ENCODE peak calls at places on chromosomes 4 and X, in five cellular contexts. X is hepatocyte, I is neural progenitor cell, L is GM23338, O is GM23248. B is an unnamed sample. For H3K36me3, the result is how much of the 10 kb centered on the place peaks cover.

GRCh38 chr4:14458463-14458862 is 543.8 kb upstream of the CPEB2 start:
- DNase-seq in I (no peak), O (no peak), X (no peak), L (no peak), B (no peak)

GRCh38 chr4:146945556-146946374 is at the start of gene TTC29:
- DNase-seq in L (peak), O (peak), I (peak), X (peak), B (peak)

GRCh38 chr4:73445383-73446335 is 9.6 kb downstream of the AFP start:
- DNase-seq in O (no peak), I (no peak), L (peak), X (no peak), B (no peak)

GRCh38 chr4:97500423-97500822 is 642.9 kb downstream of the STPG2 start:
- DNase-seq in X (no peak), L (no peak), I (no peak), O (no peak), B (no peak)

GRCh38 chr4:120826449-120826848 is 96.1 kb downstream of the PRDM5 start:
- DNase-seq in I (no peak), L (no peak), X (no peak), O (no peak), B (no peak)

GRCh38 chr4:179352221-179352620 is 1910.0 kb upstream of the AGA start:
- DNase-seq in I (peak), X (no peak), O (no peak), L (no peak), B (no peak)

GRCh38 chr4:189613202-189613601 is 327.5 kb upstream of the FRG1 start:
- DNase-seq in O (no peak), X (peak), I (no peak), L (no peak), B (no peak)

GRCh38 chrX:67612231-67612630 is 68.4 kb downstream of the AR start:
- DNase-seq in X (no peak), O (peak), L (no peak), I (no peak), B (no peak)

GRCh38 chr4:27692098-27692679 is 831.5 kb downstream of the STIM2 start:
- DNase-seq in X (peak), L (peak), O (peak), I (peak), B (peak)

GRCh38 chr4:104490770-104491395 is 3.8 kb downstream of the CXXC4 start:
- DNase-seq in L (peak), I (peak), X (peak), O (peak), B (peak)

GRCh38 chr4:82988323-82988832 is 22.2 kb downstream of the LIN54 start:
- DNase-seq in X (no peak), I (no peak), L (no peak), O (peak), B (no peak)

GRCh38 chrX:101564651-101565050 is 14.3 kb downstream of the ARMCX1 start:
- DNase-seq in I (no peak), O (peak), X (no peak), L (no peak), B (no peak)

GRCh38 chrX:143571521-143571920 is 54.2 kb upstream of the SPANXN3 start:
- DNase-seq in I (no peak), L (no peak), O (no peak), X (no peak), B (no peak)

GRCh38 chrX:38796926-38797325 is 4.3 kb upstream of the MID1IP1 start:
- DNase-seq in X (no peak), L (no peak), O (peak), I (no peak), B (no peak)

GRCh38 chrX:120749141-120749846 is 119.4 kb upstream of the C1GALT1C1 start:
- DNase-seq in O (no peak), X (no peak), L (no peak), I (no peak), B (no peak)

GRCh38 chr4:25103423-25103822 is 56.8 kb downstream of the SEPSECS start:
- DNase-seq in I (no peak), O (no peak), X (no peak), L (no peak), B (no peak)

GRCh38 chr4:157983300-157983699 is 189.5 kb downstream of the GASK1B start:
- DNase-seq in L (no peak), O (peak), X (no peak), I (no peak), B (peak)

GRCh38 chr4:102612824-102613366 is 111.7 kb downstream of the NFKB1 start:
- DNase-seq in O (no peak), X (no peak), L (no peak), I (no peak), B (no peak)
- TF ChIP-seq EZH2 in O (no peak), X (no peak), L (no peak), I (no peak), B (no peak)

GRCh38 chrX:71128915-71129765 is 10.7 kb downstream of the MED12 start:
- DNase-seq in O (peak), L (peak), X (peak), I (peak), B (peak)

GRCh38 chrX:71128166-71128833 is 9.9 kb downstream of the MED12 start:
- DNase-seq in I (no peak), L (no peak), X (no peak), O (peak), B (no peak)

DNA sequence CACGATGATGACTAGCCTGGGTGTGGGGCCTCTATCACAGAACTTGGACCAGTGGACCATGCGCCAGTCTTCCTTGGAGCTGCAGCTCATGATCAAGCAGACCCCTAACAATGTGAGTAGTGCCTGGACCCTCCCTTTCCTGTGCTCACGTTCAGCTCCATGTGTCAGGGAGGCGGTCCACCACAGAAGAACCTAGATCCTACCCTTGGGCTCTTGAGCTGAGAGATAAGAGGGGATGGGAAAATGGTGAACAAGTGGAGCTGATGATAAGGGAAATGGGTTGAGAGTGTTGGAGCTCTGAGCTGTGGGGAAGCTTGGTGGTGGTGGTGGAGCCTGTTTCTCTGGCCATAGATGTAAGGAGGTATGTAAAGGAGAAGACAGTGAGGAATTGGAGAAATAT is 13.1 kb downstream of the MED12 start:
- DNase-seq in O (no peak), L (no peak), I (no peak), X (no peak), B (no peak)
- H3K36me3 ChIP-seq in O (under half), L (under half), I (under half), X (under half), B (under half)

GRCh38 chr4:109301691-109302365 is 630 bp downstream of the COL25A1 start:
- DNase-seq in L (peak), O (peak), I (peak), X (peak), B (peak)
- TF ChIP-seq EZH2 in L (peak), O (peak), I (no peak), X (no peak), B (no peak)

GRCh38 chr4:153780876-153781275 is 8.0 kb downstream of the SFRP2 start:
- DNase-seq in L (no peak), I (no peak), X (no peak), O (no peak), B (no peak)

GRCh38 chr4:153781280-153781679 is 7.6 kb downstream of the SFRP2 start:
- DNase-seq in X (no peak), O (no peak), L (peak), I (no peak), B (no peak)

GRCh38 chr4:153780221-153780620 is 8.7 kb downstream of the SFRP2 start:
- DNase-seq in L (no peak), I (no peak), O (no peak), X (no peak), B (no peak)

GRCh38 chr4:153782567-153782966 is 6.3 kb downstream of the SFRP2 start:
- DNase-seq in O (no peak), L (no peak), X (no peak), I (no peak), B (no peak)

GRCh38 chr4:153781717-153782416 is 7.0 kb downstream of the SFRP2 start:
- DNase-seq in X (no peak), I (peak), O (peak), L (peak), B (peak)
- H3K36me3 ChIP-seq in X (under half), I (under half), O (under half), L (under half), B (under half)

DNA sequence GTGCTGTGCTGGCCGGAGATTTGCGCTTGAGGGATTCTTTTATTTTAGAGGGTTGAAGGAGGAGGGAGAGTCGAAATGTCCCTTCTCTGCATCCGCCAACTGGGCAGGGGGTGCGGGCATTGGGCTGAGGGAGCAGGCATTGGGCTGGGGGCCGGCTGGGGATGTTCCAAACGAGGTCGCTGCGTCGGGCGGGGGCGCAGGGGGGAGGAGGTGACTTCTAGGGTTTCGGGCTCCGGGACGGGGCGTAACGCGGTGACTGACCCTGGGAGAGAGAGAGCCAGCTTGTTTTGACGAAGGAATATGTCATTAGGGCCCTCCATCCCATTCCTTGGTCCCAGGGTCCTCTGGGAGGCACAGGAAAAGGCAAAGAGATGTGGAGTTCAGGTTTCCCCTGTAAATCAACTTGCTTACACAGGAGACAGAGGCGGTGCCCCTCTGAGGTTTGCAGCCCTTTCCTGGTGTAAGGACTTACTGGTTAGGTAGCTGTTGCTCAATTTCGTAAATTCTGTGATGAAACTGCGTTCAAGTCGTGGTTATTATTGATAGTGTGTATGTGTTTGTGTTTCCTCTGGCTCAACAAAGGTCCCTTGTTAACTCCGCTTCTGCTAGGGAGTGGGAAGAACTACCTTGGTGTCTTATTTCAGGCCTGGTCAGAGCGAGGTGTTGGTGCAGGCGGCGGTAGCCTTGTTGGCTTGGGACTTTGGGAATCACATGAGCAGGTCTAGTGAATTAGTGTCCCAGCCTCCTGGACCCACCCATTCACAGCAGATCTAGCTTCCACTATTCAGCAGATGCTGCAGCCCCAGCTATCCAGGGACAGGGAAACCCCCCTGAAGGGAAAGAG is 716 bp downstream of the FHIP1A start:
- DNase-seq in L (peak), X (peak), O (no peak), I (peak), B (no peak)
- TF ChIP-seq EZH2 in L (no peak), X (no peak), O (no peak), I (no peak), B (no peak)

GRCh38 chr4:184765473-184766346 is 31.8 kb upstream of the CENPU start:
- DNase-seq in L (peak), I (peak), X (no peak), O (no peak), B (no peak)

GRCh38 chr4:184768296-184768695 is 34.4 kb upstream of the CENPU start:
- DNase-seq in L (no peak), O (no peak), I (no peak), X (no peak), B (no peak)

GRCh38 chr4:184764601-184765000 is 30.7 kb upstream of the CENPU start:
- DNase-seq in I (no peak), L (no peak), X (no peak), O (no peak), B (no peak)

GRCh38 chr4:184766421-184766820 is 32.5 kb upstream of the CENPU start:
- DNase-seq in L (no peak), O (no peak), X (peak), I (no peak), B (no peak)

DNA sequence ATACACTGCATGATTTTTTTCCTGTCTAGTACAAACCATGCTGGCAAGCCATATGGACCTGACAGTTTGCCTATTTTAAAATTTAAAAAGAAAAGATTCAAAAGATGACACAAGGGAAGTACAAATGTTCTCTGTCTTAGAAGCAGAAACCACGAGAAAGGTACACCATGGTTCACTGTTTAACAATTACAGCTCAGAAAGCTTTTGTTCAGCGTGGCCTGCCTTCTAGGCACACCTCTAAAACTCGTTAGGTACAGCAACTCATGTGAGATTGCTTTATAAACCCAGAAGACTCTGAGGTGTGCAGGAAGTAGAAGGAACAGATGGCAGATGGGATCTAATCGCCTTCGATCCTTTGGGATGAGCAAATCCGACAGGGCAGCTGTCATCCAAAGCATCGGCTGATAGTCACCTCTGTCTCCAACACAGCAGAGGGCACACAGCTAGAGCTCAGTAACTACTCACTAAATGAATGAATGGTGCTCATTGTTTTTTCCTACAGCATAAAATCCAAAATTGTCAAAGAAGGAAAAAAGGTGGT is 35.5 kb upstream of the CENPU start:
- DNase-seq in L (no peak), O (no peak), X (no peak), I (no peak), B (no peak)
- H3K36me3 ChIP-seq in L (under half), O (under half), X (under half), I (under half), B (under half)

GRCh38 chrX:30308263-30309138 is 689 bp downstream of the NR0B1 start:
- DNase-seq in I (peak), X (peak), L (peak), O (peak), B (peak)
- TF ChIP-seq EZH2 in I (no peak), X (peak), L (no peak), O (no peak), B (no peak)

DNA sequence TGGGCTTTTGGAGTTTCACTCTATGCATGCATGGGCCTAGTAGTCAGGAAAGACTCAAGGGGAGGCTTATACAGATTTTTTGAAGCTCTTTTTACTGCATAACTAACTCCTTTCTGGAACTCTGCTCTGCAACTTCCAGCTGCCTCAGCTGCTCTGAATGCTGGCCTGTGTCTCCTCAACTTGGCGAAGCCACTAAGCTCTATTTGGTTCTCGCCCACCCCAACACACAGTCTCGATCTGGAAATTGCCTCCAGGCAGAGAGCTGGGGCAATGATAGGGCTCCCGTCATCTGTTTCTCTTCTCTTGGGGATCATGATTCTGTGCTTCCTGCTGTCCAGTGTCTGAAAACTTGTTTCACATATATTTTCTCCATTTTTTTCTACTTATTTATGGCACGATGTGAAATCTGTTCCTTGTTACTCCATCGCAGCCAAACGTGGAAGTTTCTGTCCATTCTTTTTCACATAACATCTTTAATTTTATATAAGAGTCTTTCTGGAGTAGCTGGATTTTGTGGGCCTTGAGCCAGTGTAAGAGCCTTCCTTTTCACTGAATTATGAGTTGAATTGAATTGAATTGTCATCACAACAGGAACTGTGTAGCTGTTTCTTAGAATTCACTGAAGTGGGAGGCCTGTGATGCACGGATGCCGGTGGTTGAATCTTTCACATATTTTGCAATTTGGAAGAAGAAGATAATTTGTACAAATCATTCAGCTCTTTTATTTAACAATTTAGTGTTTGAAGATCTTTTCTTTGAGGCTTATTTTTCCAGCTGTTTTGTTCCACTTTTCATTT is 9.0 kb downstream of the ZNF275 start:
- DNase-seq in I (no peak), O (no peak), X (no peak), L (no peak), B (no peak)
- H3K36me3 ChIP-seq in I (under half), O (under half), X (under half), L (under half), B (under half)

GRCh38 chr4:2417765-2418651 is at the start of gene ZFYVE28:
- DNase-seq in O (peak), I (peak), L (peak), X (no peak), B (peak)
- TF ChIP-seq EZH2 in O (no peak), I (peak), L (peak), X (peak), B (no peak)

B was measured in A673.